ENCODE peak calls at places on chromosome 13, in five cellular contexts. V is IMR-90, I is mesenchymal stem cell, K is H1, R is H9. O is an unnamed sample.

GRCh38 chr13:53254495-53254894 is 225.9 kb downstream of the OLFM4 start:
- DNase-seq in V (no peak), I (no peak), R (peak), K (no peak), O (no peak)

GRCh38 chr13:96946709-96947311 is 47.5 kb downstream of the OXGR1 start:
- DNase-seq in R (no peak), K (no peak), V (no peak), I (no peak), O (no peak)

GRCh38 chr13:38405216-38405615 is 55.6 kb downstream of the UFM1 start:
- DNase-seq in V (no peak), K (no peak), R (no peak), I (no peak), O (no peak)

GRCh38 chr13:97429681-97430081 is 4.3 kb upstream of the RAP2A start:
- DNase-seq in V (peak), K (no peak), I (no peak), R (no peak), O (no peak)

GRCh38 chr13:101325423-101325822 is 90.9 kb downstream of the NALCN start:
- DNase-seq in I (no peak), K (no peak), V (no peak), R (no peak), O (peak)

GRCh38 chr13:103931885-103932284 is 865.7 kb upstream of the SLC10A2 start:
- DNase-seq in V (no peak), I (no peak), R (no peak), K (no peak), O (no peak)

GRCh38 chr13:110323986-110324749 is 17.1 kb downstream of the COL4A2 start:
- DNase-seq in V (no peak), K (no peak), R (peak), I (no peak), O (no peak)

GRCh38 chr13:64471916-64472315 is 2758.2 kb downstream of the PCDH9 start:
- DNase-seq in I (peak), V (peak), R (no peak), K (no peak), O (no peak)

GRCh38 chr13:44306401-44307192 is 67.0 kb upstream of the SERP2 start:
- DNase-seq in I (peak), K (no peak), V (peak), R (peak), O (peak)
- H2AFZ ChIP-seq in I (no peak), K (no peak), V (peak), R (no peak), O (peak)

DNA sequence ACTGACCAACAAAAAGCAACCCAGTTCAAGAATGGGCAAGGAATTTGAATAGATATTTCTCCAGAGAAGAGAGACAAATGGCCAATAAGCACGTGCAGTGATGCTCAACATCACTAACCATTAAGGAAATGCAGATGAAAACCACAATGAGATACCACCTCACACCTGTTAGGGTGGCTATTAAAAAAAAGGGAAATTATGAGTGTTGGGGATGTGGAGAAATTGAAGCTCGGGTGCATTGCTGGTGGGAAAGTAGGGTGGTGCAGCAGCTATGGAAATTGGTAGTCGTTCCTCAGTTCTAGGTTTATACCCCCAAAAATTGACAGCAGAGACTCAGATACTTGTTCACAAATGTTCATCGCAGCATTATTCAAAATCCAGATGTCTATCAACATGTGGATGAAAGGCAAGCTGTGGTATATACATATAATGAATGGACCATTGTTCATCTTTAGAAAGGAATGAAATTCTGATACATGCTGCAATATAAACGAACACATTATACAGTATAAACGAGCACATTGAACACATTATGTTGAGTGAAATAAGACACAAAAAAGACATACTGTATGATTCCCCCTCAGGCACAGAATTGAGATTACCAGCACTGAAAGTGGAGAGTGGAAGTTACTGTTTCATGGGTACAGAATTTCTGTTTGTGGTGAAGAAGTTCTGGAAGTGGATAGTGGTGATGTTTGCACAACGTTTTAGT is 927 bp downstream of the CHAMP1 start:
- DNase-seq in I (no peak), V (no peak), R (no peak), K (no peak), O (no peak)
- H3K23ac ChIP-seq in I (no peak), V (peak), R (no peak), K (no peak), O (no peak)

GRCh38 chr13:94483970-94484369 is 4.5 kb upstream of the DCT start:
- DNase-seq in V (peak), R (no peak), I (no peak), K (no peak), O (no peak)

GRCh38 chr13:94481966-94482365 is 2.5 kb upstream of the DCT start:
- DNase-seq in I (peak), V (peak), K (no peak), R (no peak), O (no peak)

GRCh38 chr13:94479559-94480095 is at the start of gene DCT:
- DNase-seq in K (no peak), V (no peak), R (no peak), I (no peak), O (peak)

GRCh38 chr13:94478913-94479312 is 569 bp downstream of the DCT start:
- DNase-seq in V (no peak), R (no peak), K (no peak), I (no peak), O (no peak)

DNA sequence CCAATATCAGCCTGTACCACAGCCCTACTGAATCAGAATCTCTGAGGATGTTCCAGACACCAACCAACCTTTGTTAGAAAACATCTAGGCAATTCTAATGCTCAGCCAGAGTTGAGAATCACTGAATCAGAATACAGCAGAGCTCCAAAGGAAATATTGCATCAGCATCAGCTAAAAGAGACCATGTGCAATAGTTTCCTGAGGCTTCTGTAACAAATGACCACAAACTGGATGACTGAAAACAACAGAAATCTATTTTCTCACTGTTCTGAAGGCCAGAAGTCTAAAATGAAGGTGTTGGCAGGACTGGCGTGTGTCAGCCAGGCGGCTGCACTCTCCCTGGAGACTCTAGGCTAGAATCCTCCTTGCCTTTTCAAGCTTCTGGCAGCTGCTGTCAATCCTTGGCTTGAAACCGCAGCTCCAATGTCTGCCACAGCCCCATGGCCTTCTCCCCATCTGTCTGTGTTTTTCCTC is 1.2 kb upstream of the DCT start:
- DNase-seq in R (no peak), K (no peak), V (peak), I (peak), O (no peak)
- H2AFZ ChIP-seq in R (no peak), K (no peak), V (no peak), I (no peak), O (no peak)

DNA sequence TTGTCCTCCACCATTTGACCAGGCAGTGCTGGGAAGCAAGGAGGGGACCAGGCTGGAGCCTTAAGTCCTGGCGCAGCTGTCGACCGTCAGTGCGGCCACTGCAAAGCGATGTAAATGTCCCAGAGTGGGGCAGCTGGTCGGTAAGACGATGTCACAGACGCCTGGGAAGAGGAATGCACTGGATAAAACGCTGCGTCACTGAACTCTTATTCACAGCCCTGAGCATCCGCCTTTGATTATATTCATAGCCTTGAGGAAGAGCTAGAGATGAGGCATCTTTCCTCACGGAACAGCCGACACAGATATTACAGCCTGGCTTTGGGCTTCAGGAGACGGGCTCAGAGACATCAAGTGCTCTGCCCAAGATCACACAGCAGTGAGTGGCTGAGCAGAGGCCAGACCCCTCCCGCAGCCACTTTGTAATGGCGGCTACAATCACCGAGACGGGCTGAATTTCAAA is 17.6 kb upstream of the TUBGCP3 start:
- DNase-seq in R (no peak), V (no peak), K (no peak), I (peak), O (no peak)
- H3K23ac ChIP-seq in R (no peak), V (no peak), K (no peak), I (no peak), O (no peak)

GRCh38 chr13:26061947-26062346 is 10.1 kb upstream of the SHISA2 start:
- DNase-seq in K (no peak), I (peak), V (peak), R (no peak), O (no peak)
- H2AFZ ChIP-seq in K (peak), I (no peak), V (no peak), R (no peak), O (no peak)

O was measured in neuronal stem cell.